ENCODE peak calls at places on chromosomes 16 and 17, in six cellular contexts. M is mammary epithelial cell, C is IMR-90, E is Peyer's patch, G is BE2C, J is sigmoid colon. S is an unnamed sample.

GRCh38 chr17:66275651-66276050 is 26.8 kb upstream of the PRKCA start:
- DNase-seq in C (peak; percentile 97), J (no peak), G (no peak), M (peak; percentile 94), E (no peak), S (peak; percentile 90)

GRCh38 chr16:1150511-1150982 is 2.4 kb upstream of the CACNA1H start:
- DNase-seq in M (no peak), G (peak; percentile 45), E (no peak), C (peak; percentile 47), J (no peak), S (peak; percentile 48)

GRCh38 chr17:17146791-17147406 is 59.2 kb downstream of the PLD6 start:
- DNase-seq in M (no peak), J (no peak), C (no peak), G (peak; percentile 18), E (no peak), S (no peak)

GRCh38 chr16:11404608-11405007 is 59.3 kb downstream of the RMI2 start:
- DNase-seq in G (no peak), J (no peak), E (no peak), C (no peak), M (no peak), S (no peak)

GRCh38 chr17:43578699-43579569 is 32.8 kb upstream of the ETV4 start:
- DNase-seq in C (peak; percentile 85), M (peak; percentile 49), J (no peak), G (peak; percentile 48), E (peak; percentile 54), S (peak; percentile 78)

GRCh38 chr16:66042341-66042740 is 324.1 kb upstream of the CDH5 start:
- DNase-seq in C (no peak), E (no peak), J (no peak), M (no peak), G (no peak), S (no peak)

GRCh38 chr17:7404737-7405412 is 978 bp upstream of the TMEM256 start:
- DNase-seq in M (no peak), E (peak; percentile 69), C (no peak), G (no peak), J (peak; percentile 90), S (no peak)

GRCh38 chr16:2190002-2190658 is 6.3 kb downstream of the CASKIN1 start:
- DNase-seq in E (no peak), G (no peak), J (no peak), M (no peak), C (no peak), S (no peak)

GRCh38 chr17:81365601-81366585 is 29.4 kb upstream of the BAHCC1 start:
- DNase-seq in C (peak; percentile 81), M (peak; percentile 93), J (peak; percentile 92), E (peak; percentile 87), G (no peak), S (no peak)

GRCh38 chr16:71780521-71781089 is 28.0 kb downstream of the AP1G1 start:
- DNase-seq in E (no peak), J (no peak), C (no peak), M (no peak), G (no peak), S (no peak)

GRCh38 chr17:41322264-41322902 is 6.9 kb upstream of the KRTAP17-1 start:
- DNase-seq in J (no peak), E (no peak), M (peak; percentile 61), G (no peak), C (peak; percentile 79), S (peak; percentile 76)

GRCh38 chr16:66970775-66971725 is 10.0 kb downstream of the CES3 start:
- DNase-seq in J (no peak), G (no peak), C (peak; percentile 80), M (peak; percentile 62), E (no peak), S (no peak)

GRCh38 chr17:68033636-68034451 is 1.7 kb upstream of the KPNA2 start:
- DNase-seq in M (no peak), E (no peak), C (peak; percentile 65), J (no peak), G (no peak), S (peak; percentile 65)

GRCh38 chr17:43094129-43094834 is 30.9 kb downstream of the BRCA1 start:
- DNase-seq in E (no peak), G (no peak), M (no peak), J (no peak), C (peak; percentile 68), S (peak; percentile 77)

GRCh38 chr17:29176500-29177351 is 3.5 kb downstream of the MYO18A start:
- DNase-seq in C (peak; percentile 43), J (peak; percentile 84), E (peak; percentile 90), M (peak; percentile 64), G (peak; percentile 43), S (no peak)

GRCh38 chr16:88454315-88455057 is 1.4 kb downstream of the ZFPM1 start:
- DNase-seq in E (peak; percentile 69), C (no peak), M (peak; percentile 41), J (no peak), G (no peak), S (no peak)

GRCh38 chr16:58419241-58420012 is 27.2 kb downstream of the GINS3 start:
- DNase-seq in G (no peak), E (no peak), M (no peak), C (no peak), J (no peak), S (no peak)
- H3K4me3 ChIP-seq in G (no peak overlapping the region), E (no peak overlapping the region), M (no peak overlapping the region), C (no peak overlapping the region), J (no peak overlapping the region), S (no peak overlapping the region)

GRCh38 chr16:21157632-21158031 is 842 bp upstream of the LDAF1 start:
- DNase-seq in C (no peak), J (no peak), G (no peak), E (no peak), M (no peak), S (no peak)
- H3K4me3 ChIP-seq in C (no peak overlapping the region), J (no peak overlapping the region), G (no peak overlapping the region), E (no peak overlapping the region), M (no peak overlapping the region), S (no peak overlapping the region)

GRCh38 chr17:31307640-31308039 is 6.2 kb downstream of the EVI2B start:
- DNase-seq in G (no peak), E (no peak), J (no peak), C (no peak), M (no peak), S (no peak)

GRCh38 chr17:31310260-31310659 is 3.6 kb downstream of the EVI2B start:
- DNase-seq in E (no peak), C (no peak), M (no peak), J (no peak), G (no peak), S (no peak)

GRCh38 chr17:31309525-31309924 is 4.3 kb downstream of the EVI2B start:
- DNase-seq in J (no peak), G (no peak), C (no peak), M (no peak), E (no peak), S (no peak)

GRCh38 chr17:31308935-31309334 is 4.9 kb downstream of the EVI2B start:
- DNase-seq in G (no peak), J (no peak), M (no peak), C (no peak), E (no peak), S (no peak)

GRCh38 chr17:31308372-31308905 is 5.4 kb downstream of the EVI2B start:
- DNase-seq in M (no peak), J (no peak), G (no peak), E (no peak), C (no peak), S (no peak)
- H3K4me3 ChIP-seq in M (no peak overlapping the region), J (no peak overlapping the region), G (no peak overlapping the region), E (no peak overlapping the region), C (no peak overlapping the region), S (no peak overlapping the region)

GRCh38 chr16:9256196-9256595 is 164.8 kb downstream of the HAPSTR1 start:
- DNase-seq in G (peak; percentile 38), E (peak; percentile 54), M (no peak), C (no peak), J (no peak), S (no peak)
- H3K4me3 ChIP-seq in G (no peak overlapping the region), E (no peak overlapping the region), M (no peak overlapping the region), C (no peak overlapping the region), J (no peak overlapping the region), S (no peak overlapping the region)